ENCODE peak calls at places on chromosomes 3 and 15, in six cellular contexts. T is IMR-90, I is neuronal stem cell, F is H9, P is mesendoderm, B is H1. M is an unnamed sample.

GRCh38 chr3:56094170-56094569 is 374.1 kb downstream of the ERC2 start:
- DNase-seq in B (no peak), F (no peak), I (no peak), T (no peak), P (peak; percentile 25), M (no peak)

GRCh38 chr3:179450901-179451334 is 352 bp downstream of the GNB4 start:
- DNase-seq in P (peak; percentile 28), B (no peak), I (no peak), F (no peak), T (peak; percentile 23), M (peak; percentile 58)

GRCh38 chr15:92454525-92455105 is 60.9 kb downstream of the ST8SIA2 start:
- DNase-seq in I (no peak), B (no peak), T (no peak), F (no peak), P (no peak), M (no peak)

GRCh38 chr3:127033786-127034185 is 50.9 kb downstream of the PLXNA1 start:
- DNase-seq in P (no peak), I (no peak), T (no peak), B (no peak), F (no peak), M (no peak)

GRCh38 chr15:67839358-67839928 is 402 bp downstream of the RNU6-1 start:
- DNase-seq in I (no peak), T (peak; percentile 27), F (no peak), B (no peak), P (peak; percentile 66), M (peak; percentile 65)

GRCh38 chr3:49411550-49411967 is 217 bp downstream of the RHOA start:
- DNase-seq in P (no peak), T (no peak), I (no peak), B (no peak), F (no peak), M (no peak)

GRCh38 chr15:44308415-44308814 is 19.9 kb downstream of the GOLM2 start:
- DNase-seq in B (no peak), T (no peak), F (no peak), P (no peak), I (no peak), M (no peak)

GRCh38 chr15:20357139-20358065 is 184.2 kb downstream of the GOLGA6L6 start:
- DNase-seq in P (no peak), B (no peak), F (peak; percentile 32), I (no peak), T (no peak), M (no peak)

DNA sequence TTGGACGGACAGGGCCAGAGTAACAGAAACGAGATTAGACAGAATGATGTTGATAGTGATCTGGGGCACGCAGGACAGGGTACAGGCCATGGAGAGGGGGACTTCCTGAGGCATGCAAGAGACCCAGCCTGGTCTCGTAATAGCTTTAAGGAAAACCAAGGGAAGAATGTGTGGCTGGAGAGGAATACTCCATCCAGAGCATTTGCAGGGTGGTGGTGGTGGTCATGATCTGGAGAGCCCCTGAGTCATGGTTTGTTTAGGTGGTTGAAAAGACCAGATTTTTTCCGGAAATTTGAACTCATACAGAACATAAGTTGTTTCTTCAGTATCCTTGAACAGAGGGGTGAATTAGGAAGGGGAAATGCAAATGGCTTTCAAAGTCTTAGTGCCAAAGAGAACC is 138.5 kb downstream of the DUT start:
- DNase-seq in T (no peak), I (no peak), B (no peak), P (no peak), F (no peak), M (peak; percentile 61)
- H2BK5ac ChIP-seq in T (peak overlapping the region; percentile 2), I (no peak overlapping the region), B (no peak overlapping the region), P (no peak overlapping the region), F (no peak overlapping the region), M (no peak overlapping the region)

GRCh38 chr3:27696906-27697305 is 25.2 kb downstream of the EOMES start:
- DNase-seq in T (peak; percentile 42), F (no peak), I (no peak), B (no peak), P (no peak), M (peak; percentile 9)
- H2BK15ac ChIP-seq in T (no peak overlapping the region), F (no peak overlapping the region), I (no peak overlapping the region), B (no peak overlapping the region), P (no peak overlapping the region), M (no peak overlapping the region)

GRCh38 chr3:151085227-151085888 is at the start of gene MED12L:
- DNase-seq in I (peak; percentile 79), F (peak; percentile 79), B (peak; percentile 88), P (peak; percentile 91), T (peak; percentile 74), M (peak; percentile 76)
- H2BK5ac ChIP-seq in I (no peak within 1 kb of the TSS), F (no peak within 1 kb of the TSS), B (peak within 1 kb of the TSS; percentile 39), P (no peak within 1 kb of the TSS), T (no peak within 1 kb of the TSS), M (peak within 1 kb of the TSS; percentile 39)

GRCh38 chr3:82088749-82089148 is 327.3 kb upstream of the GBE1 start:
- DNase-seq in I (no peak), T (no peak), F (no peak), B (no peak), P (no peak), M (no peak)

GRCh38 chr3:82085811-82086475 is 324.5 kb upstream of the GBE1 start:
- DNase-seq in P (no peak), I (no peak), F (no peak), T (no peak), B (no peak), M (no peak)

GRCh38 chr3:82082796-82083195 is 321.4 kb upstream of the GBE1 start:
- DNase-seq in I (no peak), P (no peak), F (no peak), B (no peak), T (no peak), M (no peak)

GRCh38 chr3:82085356-82085755 is 323.9 kb upstream of the GBE1 start:
- DNase-seq in F (no peak), T (no peak), P (no peak), I (no peak), B (no peak), M (no peak)

GRCh38 chr3:82087958-82088357 is 326.5 kb upstream of the GBE1 start:
- DNase-seq in I (no peak), T (peak; percentile 67), F (no peak), B (no peak), P (peak; percentile 48), M (peak; percentile 49)
- H2BK15ac ChIP-seq in I (no peak overlapping the region), T (no peak overlapping the region), F (no peak overlapping the region), B (no peak overlapping the region), P (no peak overlapping the region), M (no peak overlapping the region)

GRCh38 chr15:63041402-63041977 is 1.1 kb upstream of the TPM1 start:
- DNase-seq in T (no peak), P (peak; percentile 33), I (no peak), B (no peak), F (no peak), M (no peak)
- H2BK5ac ChIP-seq in T (peak overlapping the region; percentile 79), P (no peak overlapping the region), I (peak overlapping the region; percentile 100), B (peak overlapping the region; percentile 71), F (no peak overlapping the region), M (peak overlapping the region; percentile 91)